ENCODE peak calls at places on chromosomes 7 and 10, in nine cellular contexts. G is effector CD4-positive, alpha-beta T cell; Q is epithelial cell of prostate; T is Daoy; E is activated T-helper 1 cell treated with anti-CD3 and anti-CD28 coated beads, Interleukin-2, amount 50 U/mL, for 16 hours; Z is iris pigment epithelial cell; U is skeletal muscle cell; C is A549; R is NCI-H748 treated with DMSO at 0.1 percent for 48 hours. J is an unnamed sample.

GRCh38 chr10:44253769-44254462 is 131.0 kb downstream of the CXCL12 start:
- DNase-seq in G (no peak), Q (peak), T (peak), E (no peak), Z (peak), U (peak), C (peak), R (no peak), J (no peak)

GRCh38 chr10:111656066-111656465 is 527.5 kb downstream of the GPAM start:
- DNase-seq in G (no peak), Q (no peak), T (no peak), E (no peak), Z (no peak), U (no peak), C (no peak), R (no peak), J (no peak)

GRCh38 chr10:6200588-6201510 is 1.9 kb upstream of the PFKFB3 start:
- DNase-seq in G (peak), Q (no peak), T (peak), E (no peak), Z (peak), U (no peak), C (peak), R (no peak), J (peak)

GRCh38 chr10:103395754-103396066 is 565 bp downstream of the ATP5MK start:
- DNase-seq in G (no peak), Q (no peak), T (no peak), E (no peak), Z (peak), U (no peak), C (peak), R (no peak), J (no peak)

GRCh38 chr10:124527996-124528395 is 66.4 kb downstream of the LHPP start:
- DNase-seq in G (no peak), Q (no peak), T (no peak), E (no peak), Z (no peak), U (no peak), C (no peak), R (no peak), J (no peak)

GRCh38 chr10:88735661-88736060 is 24.2 kb upstream of the LIPN start:
- DNase-seq in G (no peak), Q (no peak), T (no peak), E (no peak), Z (peak), U (no peak), C (no peak), R (no peak), J (no peak)

GRCh38 chr7:4724648-4725013 is 42.5 kb downstream of the FOXK1 start:
- DNase-seq in G (no peak), Q (no peak), T (peak), E (no peak), Z (peak), U (no peak), C (peak), R (no peak), J (no peak)

GRCh38 chr10:31036209-31036608 is 4.5 kb upstream of the ZNF438 start:
- DNase-seq in G (no peak), Q (no peak), T (peak), E (no peak), Z (peak), U (no peak), C (no peak), R (no peak), J (no peak)

GRCh38 chr7:149422914-149423285 is 38.0 kb downstream of the ZNF777 start:
- DNase-seq in G (no peak), Q (no peak), T (no peak), E (no peak), Z (no peak), U (no peak), C (no peak), R (no peak), J (peak)

GRCh38 chr10:95693331-95693667 is 428 bp downstream of the TCTN3 start:
- DNase-seq in G (no peak), Q (no peak), T (peak), E (no peak), Z (peak), U (no peak), C (no peak), R (no peak), J (no peak)

GRCh38 chr10:44071479-44071878 is 313.4 kb downstream of the CXCL12 start:
- DNase-seq in G (no peak), Q (no peak), T (no peak), E (no peak), Z (no peak), U (peak), C (no peak), R (no peak), J (no peak)

GRCh38 chr7:131908719-131909118 is 352.3 kb upstream of the PODXL start:
- DNase-seq in G (no peak), Q (no peak), T (no peak), E (no peak), Z (no peak), U (no peak), C (no peak), R (no peak), J (no peak)

GRCh38 chr7:10815546-10815945 is 158.1 kb upstream of the PHF14 start:
- DNase-seq in G (no peak), Q (no peak), T (no peak), E (no peak), Z (no peak), U (no peak), C (no peak), R (peak), J (no peak)

GRCh38 chr10:114565066-114565465 is 93.0 kb downstream of the ABLIM1 start:
- DNase-seq in G (no peak), Q (no peak), T (no peak), E (no peak), Z (no peak), U (no peak), C (no peak), R (no peak), J (no peak)

GRCh38 chr10:32379314-32379949 is 32.5 kb upstream of the EPC1 start:
- DNase-seq in G (peak), Q (peak), T (peak), E (no peak), Z (peak), U (no peak), C (peak), R (peak), J (no peak)

GRCh38 chr10:131736321-131736980 is 164.4 kb upstream of the PPP2R2D start:
- DNase-seq in G (no peak), Q (no peak), T (no peak), E (no peak), Z (no peak), U (no peak), C (no peak), R (no peak), J (no peak)

GRCh38 chr10:112131361-112131760 is 52.2 kb downstream of the GPAM start:
- DNase-seq in G (no peak), Q (no peak), T (no peak), E (no peak), Z (no peak), U (no peak), C (no peak), R (no peak), J (no peak)

GRCh38 chr7:96562966-96563365 is 146.7 kb downstream of the SEM1 start:
- DNase-seq in G (no peak), Q (no peak), T (no peak), E (no peak), Z (no peak), U (no peak), C (no peak), R (peak), J (no peak)

GRCh38 chr7:112257073-112257472 is 50.6 kb downstream of the ZNF277 start:
- DNase-seq in G (no peak), Q (no peak), T (no peak), E (no peak), Z (no peak), U (no peak), C (no peak), R (peak), J (no peak)

GRCh38 chr7:128453836-128454804 is 1.6 kb upstream of the HILPDA start:
- DNase-seq in G (no peak), Q (no peak), T (peak), E (no peak), Z (peak), U (peak), C (no peak), R (no peak), J (peak)

GRCh38 chr7:50197547-50197946 is 104.5 kb upstream of the ZPBP start:
- DNase-seq in G (peak), Q (no peak), T (peak), E (no peak), Z (no peak), U (no peak), C (no peak), R (no peak), J (no peak)

GRCh38 chr10:92573091-92573797 is 649 bp downstream of the IDE start:
- DNase-seq in G (peak), Q (no peak), T (peak), E (peak), Z (peak), U (no peak), C (peak), R (no peak), J (peak)

GRCh38 chr10:49395741-49396665 is at the start of gene DRGX:
- DNase-seq in G (no peak), Q (no peak), T (no peak), E (no peak), Z (no peak), U (no peak), C (no peak), R (no peak), J (no peak)

GRCh38 chr10:10362780-10363179 is 654.9 kb upstream of the CELF2 start:
- DNase-seq in G (no peak), Q (no peak), T (no peak), E (no peak), Z (no peak), U (no peak), C (no peak), R (no peak), J (no peak)

GRCh38 chr7:80414331-80414730 is 97.5 kb downstream of the GNAT3 start:
- DNase-seq in G (no peak), Q (no peak), T (no peak), E (no peak), Z (no peak), U (no peak), C (no peak), R (no peak), J (no peak)

GRCh38 chr10:80182986-80183385 is 22.4 kb downstream of the ANXA11 start:
- DNase-seq in G (no peak), Q (no peak), T (no peak), E (no peak), Z (no peak), U (no peak), C (no peak), R (no peak), J (no peak)

GRCh38 chr7:23062452-23062851 is 43.1 kb upstream of the KLHL7 start:
- DNase-seq in G (no peak), Q (peak), T (peak), E (no peak), Z (peak), U (peak), C (peak), R (no peak), J (no peak)

GRCh38 chr10:50936335-50936734 is 50.9 kb upstream of the A1CF start:
- DNase-seq in G (no peak), Q (no peak), T (no peak), E (no peak), Z (no peak), U (no peak), C (no peak), R (no peak), J (no peak)

J was measured in mucosa of descending colon.